ENCODE peak calls at places on chromosomes 3 and 15, in ten cellular contexts. V is ascending aorta; J is A549; Y is stimulated activated CD4-positive, alpha-beta T cell treated with anti-CD3 and anti-CD28 coated beads, Interleukin-15, amount 100 ng/mL, for 24 hours; O is left colon; I is iPS-NIHi11; F is lower leg skin; G is GM13977; A is BE2C; Q is endothelial cell. C is an unnamed sample.

GRCh38 chr15:29821416-29822099 is 710 bp downstream of the TJP1 start:
- DNase-seq in O (peak), Y (peak), A (peak), V (no peak), G (no peak), F (peak), J (peak), Q (peak), I (peak), C (no peak)

GRCh38 chr3:15303728-15304127 is 28.7 kb downstream of the SH3BP5 start:
- DNase-seq in I (no peak), F (no peak), G (no peak), V (no peak), J (no peak), Y (no peak), O (no peak), Q (no peak), A (no peak), C (no peak)

GRCh38 chr15:62253294-62253693 is 88.2 kb upstream of the C2CD4B start:
- DNase-seq in I (no peak), F (no peak), G (no peak), O (no peak), A (peak), V (no peak), J (no peak), Y (no peak), Q (peak), C (no peak)

GRCh38 chr15:38253448-38253847 is 812 bp downstream of the SPRED1 start:
- DNase-seq in G (no peak), Q (no peak), V (no peak), F (no peak), I (no peak), O (no peak), Y (peak), A (peak), J (no peak), C (peak)

GRCh38 chr15:81293728-81294500 is 30.0 kb downstream of the STARD5 start:
- DNase-seq in F (no peak), G (peak), O (peak), V (no peak), Q (no peak), Y (peak), A (no peak), J (no peak), I (no peak), C (no peak)

GRCh38 chr3:125401402-125401801 is 26.3 kb upstream of the ZNF148 start:
- DNase-seq in Y (no peak), F (no peak), G (no peak), I (no peak), J (no peak), Q (no peak), A (no peak), O (no peak), V (no peak), C (no peak)

GRCh38 chr3:52053307-52054304 is 2.8 kb downstream of the DUSP7 start:
- DNase-seq in Q (peak), F (peak), I (no peak), J (no peak), A (no peak), G (peak), O (peak), Y (peak), V (no peak), C (no peak)

GRCh38 chr3:126300001-126300760 is 57.0 kb downstream of the KLF15 start:
- DNase-seq in Q (no peak), V (no peak), Y (no peak), O (no peak), J (no peak), I (no peak), F (no peak), A (no peak), G (no peak), C (no peak)

GRCh38 chr3:171963546-171963945 is 75.8 kb upstream of the FNDC3B start:
- DNase-seq in V (no peak), Y (no peak), O (no peak), F (no peak), Q (no peak), A (no peak), I (no peak), J (no peak), G (no peak), C (no peak)

GRCh38 chr3:112682361-112682760 is 41.4 kb upstream of the CCDC80 start:
- DNase-seq in J (no peak), F (no peak), A (no peak), I (no peak), O (no peak), V (no peak), Y (no peak), G (no peak), Q (no peak), C (no peak)

GRCh38 chr3:99023590-99024192 is 122.2 kb upstream of the DCBLD2 start:
- DNase-seq in O (no peak), A (no peak), J (peak), V (no peak), Y (no peak), I (peak), Q (peak), F (no peak), G (peak), C (no peak)

GRCh38 chr3:66047321-66048050 is 8.8 kb upstream of the MAGI1 start:
- DNase-seq in Q (no peak), I (no peak), Y (no peak), G (no peak), A (no peak), O (no peak), J (no peak), V (no peak), F (no peak), C (peak)

GRCh38 chr3:43759297-43759782 is 68.6 kb downstream of the ABHD5 start:
- DNase-seq in G (no peak), Q (no peak), Y (peak), V (peak), F (no peak), I (peak), O (no peak), A (no peak), J (peak), C (no peak)

C was measured in skeletal muscle cell.